ENCODE peak calls at places on chromosomes 1 and 21, in four cellular contexts. Z is iris pigment epithelial cell, E is activated gamma-delta T cell, I is HuH-7. U is an unnamed sample.

GRCh38 chr1:6123083-6123482 is 57.0 kb downstream of the CHD5 start:
- DNase-seq in Z (no peak), I (no peak), E (no peak), U (no peak)

GRCh38 chr1:125087691-125088090 is 3902.9 kb downstream of the SRGAP2C start:
- DNase-seq in I (no peak), E (no peak), Z (no peak), U (no peak)

GRCh38 chr1:111592389-111593361 is 26.9 kb upstream of the RAP1A start:
- DNase-seq in Z (peak), E (peak), I (peak), U (no peak)

GRCh38 chr1:43565600-43566360 is 35.1 kb downstream of the PTPRF start:
- DNase-seq in I (no peak), E (no peak), Z (peak), U (no peak)

GRCh38 chr21:30718239-30718909 is at the start of gene KRTAP21-3:
- DNase-seq in I (no peak), E (no peak), Z (peak), U (no peak)

GRCh38 chr1:62530516-62531154 is 66.7 kb upstream of the ANGPTL3 start:
- DNase-seq in Z (peak), I (peak), E (no peak), U (no peak)

GRCh38 chr1:186498695-186499389 is 37.9 kb upstream of the PDC start:
- DNase-seq in I (no peak), Z (peak), E (no peak), U (no peak)

GRCh38 chr1:39642796-39643195 is 3.4 kb upstream of the HEYL start:
- DNase-seq in Z (no peak), I (no peak), E (no peak), U (no peak)

GRCh38 chr1:31617917-31618746 is 643 bp downstream of the HCRTR1 start:
- DNase-seq in E (no peak), I (peak), Z (peak), U (no peak)

GRCh38 chr1:232568331-232568852 is 61.5 kb downstream of the SIPA1L2 start:
- DNase-seq in I (no peak), E (no peak), Z (no peak), U (no peak)

GRCh38 chr1:32997381-32997891 is 32.8 kb upstream of the RNF19B start:
- DNase-seq in E (no peak), Z (peak), I (no peak), U (no peak)

GRCh38 chr1:237794071-237794470 is 96.7 kb downstream of the ZP4 start:
- DNase-seq in Z (peak), I (no peak), E (no peak), U (no peak)

GRCh38 chr1:68221971-68222355 is 10.4 kb downstream of the WLS start:
- DNase-seq in Z (peak), I (no peak), E (no peak), U (no peak)

U was measured in NCI-H1048.